ENCODE peak calls at places on chromosomes 6 and 20, in six cellular contexts. V, R, T, F, P and Z are unnamed samples.

GRCh38 chr6:57102976-57103375 is 13.0 kb downstream of the ZNF451 start:
- DNase-seq in F (no peak), V (no peak), R (no peak), P (no peak), T (no peak), Z (no peak)

GRCh38 chr20:58716476-58717277 is 24.1 kb downstream of the NPEPL1 start:
- DNase-seq in F (peak; percentile 13), V (peak; percentile 47), T (no peak), R (peak; percentile 13), P (no peak), Z (no peak)

GRCh38 chr20:20085812-20086211 is 33.5 kb downstream of the CFAP61 start:
- DNase-seq in T (no peak), P (no peak), F (no peak), V (no peak), R (no peak), Z (no peak)

GRCh38 chr20:63578224-63579016 is 4.4 kb upstream of the HELZ2 start:
- DNase-seq in F (no peak), V (no peak), T (no peak), P (no peak), R (no peak), Z (no peak)

GRCh38 chr6:5333653-5334052 is 72.3 kb downstream of the FARS2 start:
- DNase-seq in P (no peak), F (no peak), V (no peak), T (no peak), R (no peak), Z (no peak)

GRCh38 chr6:29737707-29738630 is 14.7 kb downstream of the HLA-F start:
- DNase-seq in V (no peak), T (peak; percentile 75), P (peak; percentile 41), R (no peak), F (peak; percentile 46), Z (peak; percentile 39)

GRCh38 chr6:93040375-93040774 is 379.0 kb downstream of the EPHA7 start:
- DNase-seq in P (no peak), R (no peak), V (no peak), T (no peak), F (no peak), Z (no peak)

GRCh38 chr6:155177369-155177961 is 86.3 kb upstream of the CLDN20 start:
- DNase-seq in F (no peak), T (peak; percentile 75), P (peak; percentile 55), V (no peak), R (no peak), Z (peak; percentile 39)

GRCh38 chr6:29502597-29502996 is 14.8 kb upstream of the MAS1L start:
- DNase-seq in P (no peak), F (no peak), V (no peak), T (no peak), R (no peak), Z (no peak)

GRCh38 chr20:51930775-51931174 is 128.5 kb upstream of the SALL4 start:
- DNase-seq in P (no peak), R (no peak), T (no peak), V (no peak), F (no peak), Z (peak; percentile 16)

GRCh38 chr6:42694586-42694985 is 27.8 kb downstream of the PRPH2 start:
- DNase-seq in R (no peak), P (no peak), T (no peak), V (no peak), F (no peak), Z (no peak)

GRCh38 chr6:18328549-18328922 is 58.6 kb upstream of the RNF144B start:
- DNase-seq in R (no peak), P (no peak), T (no peak), F (no peak), V (no peak), Z (no peak)

GRCh38 chr20:12699374-12700228 is 309.2 kb upstream of the SPTLC3 start:
- DNase-seq in P (no peak), F (no peak), R (no peak), V (no peak), T (no peak), Z (no peak)

GRCh38 chr6:157383471-157383870 is 2.5 kb downstream of the ZDHHC14 start:
- DNase-seq in P (no peak), V (no peak), F (no peak), T (no peak), R (no peak), Z (no peak)

GRCh38 chr6:157379656-157380457 is 1.1 kb upstream of the ZDHHC14 start:
- DNase-seq in R (peak; percentile 80), F (peak; percentile 89), P (peak; percentile 95), T (peak; percentile 93), V (peak; percentile 92), Z (peak; percentile 60)

GRCh38 chr6:157380458-157380778 is 572 bp upstream of the ZDHHC14 start:
- DNase-seq in F (no peak), P (no peak), T (no peak), V (no peak), R (no peak), Z (no peak)

GRCh38 chr6:157381631-157382621 is 936 bp downstream of the ZDHHC14 start:
- DNase-seq in R (peak; percentile 61), T (peak; percentile 60), P (peak; percentile 50), F (peak; percentile 64), V (peak; percentile 75), Z (no peak)

DNA sequence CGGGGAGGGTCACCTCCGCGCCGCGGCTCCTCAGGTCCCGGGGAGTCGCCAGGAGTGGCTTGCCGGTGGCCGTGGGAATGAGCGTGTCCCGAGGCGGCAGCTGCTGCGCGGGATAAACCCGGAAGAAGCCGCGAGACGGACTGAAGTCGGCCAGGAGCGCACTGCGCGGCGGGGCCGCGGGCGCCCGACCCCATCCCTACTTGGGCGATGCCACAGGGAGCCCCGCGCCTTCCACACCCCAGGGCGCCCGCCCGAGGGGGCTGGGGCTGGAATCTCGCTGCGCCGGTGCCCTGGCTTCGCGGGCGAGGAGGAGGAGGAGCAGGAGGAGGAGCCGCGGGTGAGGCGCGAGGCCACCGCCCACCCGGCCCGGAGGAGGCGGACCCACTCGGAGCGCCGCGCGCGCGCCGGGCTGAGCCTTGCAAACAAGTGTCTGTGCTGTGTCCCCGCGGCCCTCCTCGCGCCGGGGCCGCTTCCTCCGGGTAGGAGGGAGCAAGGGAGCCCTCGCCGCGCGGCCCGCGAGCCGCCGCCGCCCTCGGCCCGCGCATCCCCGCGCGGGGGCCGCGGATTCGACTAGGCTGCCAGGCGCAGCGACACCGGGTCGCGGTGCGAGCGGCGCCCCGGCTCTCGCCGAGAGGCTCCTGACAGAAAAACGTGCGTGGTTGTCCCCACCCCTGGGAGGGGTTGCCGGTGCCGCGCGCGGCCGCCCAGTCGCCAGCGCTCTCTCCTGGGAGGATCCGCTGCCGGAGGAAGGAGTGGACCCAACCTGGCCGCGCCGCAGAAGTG is at the start of gene ZDHHC14:
- DNase-seq in V (peak; percentile 95), T (peak; percentile 86), F (peak; percentile 89), R (peak; percentile 85), P (peak; percentile 89), Z (peak; percentile 57)
- TF ChIP-seq CTCF in V (no peak), T (no peak), F (no peak), R (peak; percentile 15), P (no peak), Z (no peak)

GRCh38 chr6:70390067-70390466 is 23.2 kb upstream of the FAM135A start:
- DNase-seq in R (no peak), T (no peak), V (no peak), F (no peak), P (no peak), Z (no peak)
- TF ChIP-seq CTCF in R (no peak), T (no peak), V (no peak), F (no peak), P (no peak), Z (no peak)

GRCh38 chr20:37393863-37394542 is 48.1 kb downstream of the SRC start:
- DNase-seq in R (no peak), F (no peak), V (peak; percentile 36), T (no peak), P (no peak), Z (no peak)

GRCh38 chr20:37390503-37390890 is 44.6 kb downstream of the SRC start:
- DNase-seq in R (no peak), P (no peak), F (no peak), V (no peak), T (no peak), Z (no peak)

GRCh38 chr20:37390891-37391525 is 45.1 kb downstream of the SRC start:
- DNase-seq in R (no peak), V (no peak), P (no peak), T (no peak), F (no peak), Z (no peak)

GRCh38 chr20:37393196-37393862 is 47.4 kb downstream of the SRC start:
- DNase-seq in P (no peak), F (no peak), R (no peak), T (no peak), V (no peak), Z (no peak)

GRCh38 chr20:37392441-37393195 is 46.7 kb downstream of the SRC start:
- DNase-seq in T (no peak), F (no peak), R (no peak), P (peak; percentile 21), V (peak; percentile 40), Z (no peak)
- TF ChIP-seq CTCF in T (peak; percentile 35), F (no peak), R (no peak), P (peak; percentile 12), V (no peak), Z (peak; percentile 29)

GRCh38 chr6:26312501-26313390 is 52.3 kb upstream of the BTN3A2 start:
- DNase-seq in T (peak; percentile 75), V (peak; percentile 81), R (peak; percentile 57), F (peak; percentile 77), P (peak; percentile 85), Z (peak; percentile 79)

GRCh38 chr6:26309731-26310142 is 55.3 kb upstream of the BTN3A2 start:
- DNase-seq in F (no peak), R (no peak), V (no peak), P (no peak), T (no peak), Z (no peak)

GRCh38 chr6:26311012-26311384 is 54.0 kb upstream of the BTN3A2 start:
- DNase-seq in P (peak; percentile 40), T (no peak), F (no peak), V (no peak), R (no peak), Z (no peak)

GRCh38 chr6:26311385-26312095 is 53.5 kb upstream of the BTN3A2 start:
- DNase-seq in F (peak; percentile 38), V (no peak), T (no peak), R (no peak), P (peak; percentile 56), Z (no peak)

GRCh38 chr6:26312096-26312463 is 52.9 kb upstream of the BTN3A2 start:
- DNase-seq in F (no peak), V (no peak), P (no peak), R (no peak), T (no peak), Z (no peak)
- TF ChIP-seq CTCF in F (no peak), V (no peak), P (no peak), R (no peak), T (no peak), Z (no peak)